ENCODE peak calls at places on chromosomes 4 and X, in eight cellular contexts. L, F, U, Z, B, D, I and K are unnamed samples.

GRCh38 chr4:153348006-153348405 is 3.5 kb downstream of the MND1 start:
- DNase-seq in L (no peak), F (no peak), U (no peak), Z (no peak), B (no peak), D (no peak), I (no peak), K (no peak)

GRCh38 chrX:119605398-119605738 is 856 bp downstream of the NKRF start:
- DNase-seq in L (no peak), F (no peak), U (no peak), Z (no peak), B (no peak), D (no peak), I (no peak), K (no peak)

GRCh38 chr4:182938213-182938645 is 21.0 kb upstream of the DCTD start:
- DNase-seq in L (peak; percentile 53), F (peak; percentile 22), U (peak; percentile 86), Z (peak; percentile 86), B (peak; percentile 25), D (peak; percentile 77), I (peak; percentile 41), K (no peak)

GRCh38 chr4:108991929-108992328 is 229.1 kb upstream of the ETNPPL start:
- DNase-seq in L (no peak), F (no peak), U (peak; percentile 24), Z (no peak), B (no peak), D (no peak), I (no peak), K (no peak)

GRCh38 chrX:45445745-45446412 is 245.2 kb upstream of the DIPK2B start:
- DNase-seq in L (no peak), F (no peak), U (peak; percentile 38), Z (no peak), B (no peak), D (no peak), I (no peak), K (no peak)

GRCh38 chr4:157005193-157005592 is 33.6 kb upstream of the PDGFC start:
- DNase-seq in L (no peak), F (no peak), U (no peak), Z (no peak), B (no peak), D (no peak), I (no peak), K (no peak)

GRCh38 chrX:152904151-152905080 is 6.5 kb downstream of the ZNF185 start:
- DNase-seq in L (peak; percentile 46), F (peak; percentile 35), U (peak; percentile 38), Z (no peak), B (peak; percentile 10), D (peak; percentile 23), I (peak; percentile 1), K (no peak)

GRCh38 chr4:155474758-155475157 is 98.0 kb upstream of the MAP9 start:
- DNase-seq in L (no peak), F (no peak), U (no peak), Z (no peak), B (no peak), D (no peak), I (no peak), K (no peak)

GRCh38 chr4:2829321-2829932 is 14.2 kb upstream of the ADD1 start:
- DNase-seq in L (no peak), F (no peak), U (no peak), Z (peak; percentile 70), B (no peak), D (no peak), I (no peak), K (no peak)

GRCh38 chrX:7972586-7972985 is 45.4 kb upstream of the PNPLA4 start:
- DNase-seq in L (no peak), F (no peak), U (no peak), Z (no peak), B (no peak), D (no peak), I (no peak), K (no peak)

GRCh38 chr4:38279650-38280322 is 319.6 kb downstream of the PTTG2 start:
- DNase-seq in L (no peak), F (no peak), U (no peak), Z (no peak), B (no peak), D (peak; percentile 20), I (no peak), K (no peak)